ENCODE peak calls at places on chromosomes 5 and 9, in seven cellular contexts. One of them, this sample, is unnamed.

GRCh38 chr5:8060235-8061139 is 191.5 kb downstream of the MTRR start:
- DNase-seq in uterus: no peak
- DNase-seq in upper lobe of left lung: peak; percentile 34
- DNase-seq in aorta: no peak
- DNase-seq in breast epithelium: no peak
- DNase-seq in spleen: peak; percentile 73
- DNase-seq in neuronal stem cell: no peak
- DNase-seq in this sample: no peak

GRCh38 chr9:136532799-136533774 is 12.8 kb downstream of the NOTCH1 start:
- DNase-seq in uterus: no peak
- DNase-seq in upper lobe of left lung: peak; percentile 84
- DNase-seq in aorta: no peak
- DNase-seq in breast epithelium: no peak
- DNase-seq in spleen: peak; percentile 88
- DNase-seq in neuronal stem cell: no peak
- DNase-seq in this sample: no peak

GRCh38 chr5:1950708-1951103 is 68.0 kb upstream of the IRX4 start:
- DNase-seq in uterus: no peak
- DNase-seq in upper lobe of left lung: no peak
- DNase-seq in aorta: no peak
- DNase-seq in breast epithelium: no peak
- DNase-seq in spleen: no peak
- DNase-seq in neuronal stem cell: no peak
- DNase-seq in this sample: no peak

GRCh38 chr9:117672397-117672796 is 31.8 kb upstream of the TLR4 start:
- DNase-seq in uterus: no peak
- DNase-seq in upper lobe of left lung: no peak
- DNase-seq in aorta: no peak
- DNase-seq in breast epithelium: no peak
- DNase-seq in spleen: no peak
- DNase-seq in neuronal stem cell: no peak
- DNase-seq in this sample: no peak

GRCh38 chr5:176996780-176997179 is 9.8 kb downstream of the UIMC1 start:
- DNase-seq in uterus: no peak
- DNase-seq in upper lobe of left lung: no peak
- DNase-seq in aorta: no peak
- DNase-seq in breast epithelium: no peak
- DNase-seq in spleen: no peak
- DNase-seq in neuronal stem cell: no peak
- DNase-seq in this sample: no peak

GRCh38 chr9:126376903-126377342 is 50.3 kb downstream of the MVB12B start:
- DNase-seq in uterus: no peak
- DNase-seq in upper lobe of left lung: no peak
- DNase-seq in aorta: no peak
- DNase-seq in breast epithelium: no peak
- DNase-seq in spleen: no peak
- DNase-seq in neuronal stem cell: peak; percentile 38
- DNase-seq in this sample: no peak

GRCh38 chr5:9733456-9733855 is 103.3 kb upstream of the TAS2R1 start:
- DNase-seq in uterus: no peak
- DNase-seq in upper lobe of left lung: no peak
- DNase-seq in aorta: no peak
- DNase-seq in breast epithelium: no peak
- DNase-seq in spleen: no peak
- DNase-seq in neuronal stem cell: no peak
- DNase-seq in this sample: no peak

GRCh38 chr5:164860896-164861295 is 1355.5 kb downstream of the MAT2B start:
- DNase-seq in uterus: no peak
- DNase-seq in upper lobe of left lung: no peak
- DNase-seq in aorta: no peak
- DNase-seq in breast epithelium: no peak
- DNase-seq in spleen: no peak
- DNase-seq in neuronal stem cell: no peak
- DNase-seq in this sample: no peak

GRCh38 chr5:181050016-181050415 is 9.9 kb downstream of the BTNL9 start:
- DNase-seq in uterus: no peak
- DNase-seq in upper lobe of left lung: no peak
- DNase-seq in aorta: no peak
- DNase-seq in breast epithelium: no peak
- DNase-seq in spleen: no peak
- DNase-seq in neuronal stem cell: no peak
- DNase-seq in this sample: no peak

GRCh38 chr5:179146277-179146676 is 86.1 kb downstream of the ZNF354C start:
- DNase-seq in uterus: no peak
- DNase-seq in upper lobe of left lung: no peak
- DNase-seq in aorta: peak; percentile 23
- DNase-seq in breast epithelium: no peak
- DNase-seq in spleen: peak; percentile 50
- DNase-seq in neuronal stem cell: no peak
- DNase-seq in this sample: no peak

GRCh38 chr9:110476251-110476650 is 103.3 kb downstream of the SVEP1 start:
- DNase-seq in uterus: no peak
- DNase-seq in upper lobe of left lung: no peak
- DNase-seq in aorta: no peak
- DNase-seq in breast epithelium: no peak
- DNase-seq in spleen: no peak
- DNase-seq in neuronal stem cell: no peak
- DNase-seq in this sample: no peak

GRCh38 chr5:56640763-56641406 is 174.5 kb upstream of the MAP3K1 start:
- DNase-seq in uterus: no peak
- DNase-seq in upper lobe of left lung: no peak
- DNase-seq in aorta: peak; percentile 78
- DNase-seq in breast epithelium: no peak
- DNase-seq in spleen: peak; percentile 77
- DNase-seq in neuronal stem cell: no peak
- DNase-seq in this sample: no peak

GRCh38 chr5:56026863-56027300 is 32.1 kb upstream of the IL6ST start:
- DNase-seq in uterus: no peak
- DNase-seq in upper lobe of left lung: no peak
- DNase-seq in aorta: no peak
- DNase-seq in breast epithelium: no peak
- DNase-seq in spleen: no peak
- DNase-seq in neuronal stem cell: no peak
- DNase-seq in this sample: peak; percentile 85

GRCh38 chr5:59673438-59674058 is 220.0 kb downstream of the PDE4D start:
- DNase-seq in uterus: no peak
- DNase-seq in upper lobe of left lung: no peak
- DNase-seq in aorta: no peak
- DNase-seq in breast epithelium: no peak
- DNase-seq in spleen: no peak
- DNase-seq in neuronal stem cell: peak; percentile 35
- DNase-seq in this sample: peak; percentile 82

GRCh38 chr5:149550267-149550582 is 1.0 kb downstream of the CSNK1A1 start:
- DNase-seq in uterus: no peak
- DNase-seq in upper lobe of left lung: no peak
- DNase-seq in aorta: no peak
- DNase-seq in breast epithelium: no peak
- DNase-seq in spleen: no peak
- DNase-seq in neuronal stem cell: no peak
- DNase-seq in this sample: peak; percentile 85

GRCh38 chr9:124869986-124870560 is 8.1 kb downstream of the ARPC5L start:
- DNase-seq in uterus: peak; percentile 46
- DNase-seq in upper lobe of left lung: peak; percentile 84
- DNase-seq in aorta: no peak
- DNase-seq in breast epithelium: no peak
- DNase-seq in spleen: peak; percentile 92
- DNase-seq in neuronal stem cell: no peak
- DNase-seq in this sample: peak; percentile 47

GRCh38 chr5:115321309-115321708 is 24.9 kb upstream of the CCDC112 start:
- DNase-seq in uterus: no peak
- DNase-seq in upper lobe of left lung: no peak
- DNase-seq in aorta: no peak
- DNase-seq in breast epithelium: no peak
- DNase-seq in spleen: no peak
- DNase-seq in neuronal stem cell: no peak
- DNase-seq in this sample: no peak

GRCh38 chr5:14743601-14744295 is 79.2 kb downstream of the OTULIN start:
- DNase-seq in uterus: no peak
- DNase-seq in upper lobe of left lung: no peak
- DNase-seq in aorta: no peak
- DNase-seq in breast epithelium: no peak
- DNase-seq in spleen: no peak
- DNase-seq in neuronal stem cell: no peak
- DNase-seq in this sample: peak; percentile 53

GRCh38 chr9:84919498-84919897 is 250.0 kb downstream of the NTRK2 start:
- DNase-seq in uterus: no peak
- DNase-seq in upper lobe of left lung: no peak
- DNase-seq in aorta: no peak
- DNase-seq in breast epithelium: no peak
- DNase-seq in spleen: no peak
- DNase-seq in neuronal stem cell: no peak
- DNase-seq in this sample: no peak

GRCh38 chr5:18395126-18396110 is 761.2 kb downstream of the TAF11L14 start:
- DNase-seq in uterus: no peak
- DNase-seq in upper lobe of left lung: no peak
- DNase-seq in aorta: no peak
- DNase-seq in breast epithelium: no peak
- DNase-seq in spleen: no peak
- DNase-seq in neuronal stem cell: no peak
- DNase-seq in this sample: no peak

GRCh38 chr5:155290937-155291336 is 277.4 kb downstream of the KIF4B start:
- DNase-seq in uterus: no peak
- DNase-seq in upper lobe of left lung: no peak
- DNase-seq in aorta: no peak
- DNase-seq in breast epithelium: no peak
- DNase-seq in spleen: no peak
- DNase-seq in neuronal stem cell: no peak
- DNase-seq in this sample: no peak

GRCh38 chr9:87567566-87567965 is 69.9 kb downstream of the DAPK1 start:
- DNase-seq in uterus: no peak
- DNase-seq in upper lobe of left lung: no peak
- DNase-seq in aorta: peak; percentile 59
- DNase-seq in breast epithelium: no peak
- DNase-seq in spleen: no peak
- DNase-seq in neuronal stem cell: no peak
- DNase-seq in this sample: no peak

GRCh38 chr5:51376504-51376903 is 6.7 kb upstream of the ISL1 start:
- DNase-seq in uterus: no peak
- DNase-seq in upper lobe of left lung: no peak
- DNase-seq in aorta: no peak
- DNase-seq in breast epithelium: no peak
- DNase-seq in spleen: no peak
- DNase-seq in neuronal stem cell: peak; percentile 39
- DNase-seq in this sample: no peak

GRCh38 chr5:90227688-90228087 is 181.9 kb downstream of the CETN3 start:
- DNase-seq in uterus: no peak
- DNase-seq in upper lobe of left lung: no peak
- DNase-seq in aorta: peak; percentile 73
- DNase-seq in breast epithelium: no peak
- DNase-seq in spleen: no peak
- DNase-seq in neuronal stem cell: no peak
- DNase-seq in this sample: no peak

GRCh38 chr5:147037517-147038205 is 159.1 kb upstream of the PPP2R2B start:
- DNase-seq in uterus: no peak
- DNase-seq in upper lobe of left lung: no peak
- DNase-seq in aorta: no peak
- DNase-seq in breast epithelium: no peak
- DNase-seq in spleen: no peak
- DNase-seq in neuronal stem cell: no peak
- DNase-seq in this sample: peak; percentile 3

GRCh38 chr9:91214086-91214485 is 147.6 kb downstream of the AUH start:
- DNase-seq in uterus: no peak
- DNase-seq in upper lobe of left lung: no peak
- DNase-seq in aorta: no peak
- DNase-seq in breast epithelium: no peak
- DNase-seq in spleen: no peak
- DNase-seq in neuronal stem cell: no peak
- DNase-seq in this sample: no peak

GRCh38 chr5:135747824-135748223 is 86.6 kb upstream of the SLC25A48 start:
- DNase-seq in uterus: no peak
- DNase-seq in upper lobe of left lung: no peak
- DNase-seq in aorta: no peak
- DNase-seq in breast epithelium: no peak
- DNase-seq in spleen: no peak
- DNase-seq in neuronal stem cell: no peak
- DNase-seq in this sample: no peak

DNA sequence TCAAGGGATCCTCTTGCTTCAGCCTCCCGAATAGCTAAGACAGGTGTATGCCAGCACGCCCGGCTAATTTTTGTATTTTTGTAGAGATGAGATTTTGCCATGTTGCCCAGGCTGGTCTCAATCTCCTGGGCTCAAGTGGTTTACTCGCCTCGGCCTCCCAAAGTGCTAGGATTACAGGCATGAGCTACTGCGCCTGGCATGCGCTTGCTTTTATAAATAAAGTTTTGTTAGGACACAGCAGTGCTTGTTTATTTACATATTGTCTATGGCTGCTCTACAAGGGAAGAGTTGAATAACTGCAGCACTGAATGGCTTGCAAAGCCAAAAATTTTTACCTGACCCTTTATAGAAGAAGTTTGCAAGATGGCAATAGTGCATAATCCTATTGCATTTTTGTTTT is 27.7 kb downstream of the GPR21 start:
- DNase-seq in uterus: no peak
- DNase-seq in upper lobe of left lung: no peak
- DNase-seq in aorta: no peak
- DNase-seq in breast epithelium: no peak
- DNase-seq in spleen: no peak
- DNase-seq in neuronal stem cell: no peak
- DNase-seq in this sample: no peak
- H3K4me1 ChIP-seq in uterus: peaks cover 3% of the 10 kb centered on the region
- H3K4me1 ChIP-seq in upper lobe of left lung: no peaks in the 10 kb centered on the region
- H3K4me1 ChIP-seq in aorta: no peaks in the 10 kb centered on the region
- H3K4me1 ChIP-seq in breast epithelium: no peaks in the 10 kb centered on the region
- H3K4me1 ChIP-seq in spleen: no peaks in the 10 kb centered on the region
- H3K4me1 ChIP-seq in neuronal stem cell: no peaks in the 10 kb centered on the region
- H3K4me1 ChIP-seq in this sample: peaks cover 44% of the 10 kb centered on the region

GRCh38 chr9:109118802-109119438 is 827 bp downstream of the TMEM245 start:
- DNase-seq in uterus: no peak
- DNase-seq in upper lobe of left lung: no peak
- DNase-seq in aorta: no peak
- DNase-seq in breast epithelium: no peak
- DNase-seq in spleen: no peak
- DNase-seq in neuronal stem cell: peak; percentile 37
- DNase-seq in this sample: peak; percentile 56
- H3K4me1 ChIP-seq in uterus: peaks cover 5% of the 10 kb centered on the region
- H3K4me1 ChIP-seq in upper lobe of left lung: peaks cover 45% of the 10 kb centered on the region
- H3K4me1 ChIP-seq in aorta: peaks cover 4% of the 10 kb centered on the region
- H3K4me1 ChIP-seq in breast epithelium: peaks cover 8% of the 10 kb centered on the region
- H3K4me1 ChIP-seq in spleen: peaks cover 57% of the 10 kb centered on the region
- H3K4me1 ChIP-seq in neuronal stem cell: peaks cover 8% of the 10 kb centered on the region
- H3K4me1 ChIP-seq in this sample: peaks cover 46% of the 10 kb centered on the region

GRCh38 chr5:77356740-77357139 is 135.4 kb downstream of the WDR41 start:
- DNase-seq in uterus: no peak
- DNase-seq in upper lobe of left lung: no peak
- DNase-seq in aorta: no peak
- DNase-seq in breast epithelium: no peak
- DNase-seq in spleen: no peak
- DNase-seq in neuronal stem cell: no peak
- DNase-seq in this sample: peak; percentile 23
- H3K4me1 ChIP-seq in uterus: no peaks in the 10 kb centered on the region
- H3K4me1 ChIP-seq in upper lobe of left lung: no peaks in the 10 kb centered on the region
- H3K4me1 ChIP-seq in aorta: peaks cover 4% of the 10 kb centered on the region
- H3K4me1 ChIP-seq in breast epithelium: no peaks in the 10 kb centered on the region
- H3K4me1 ChIP-seq in spleen: no peaks in the 10 kb centered on the region
- H3K4me1 ChIP-seq in neuronal stem cell: no peaks in the 10 kb centered on the region
- H3K4me1 ChIP-seq in this sample: peaks cover 15% of the 10 kb centered on the region

DNA sequence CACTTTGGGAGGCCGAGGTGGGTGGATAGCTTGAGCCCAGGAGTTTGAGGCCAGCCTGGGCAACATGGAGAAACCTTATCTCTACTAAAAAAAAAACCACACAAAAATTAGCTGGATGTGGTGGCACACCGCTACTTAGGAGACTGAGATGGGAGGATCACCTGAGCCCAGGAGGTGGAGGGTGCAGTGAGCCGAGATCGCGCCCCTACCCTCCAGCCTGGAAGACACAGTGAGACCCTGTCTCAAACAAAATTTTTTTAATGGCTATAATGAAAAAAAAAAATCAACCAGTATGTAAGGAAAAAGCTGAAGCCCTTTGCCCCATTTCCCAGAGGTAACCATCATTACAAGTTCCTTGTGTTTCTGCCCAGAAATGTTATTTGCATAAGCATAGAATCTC is 35.2 kb upstream of the KCNIP1 start:
- DNase-seq in uterus: no peak
- DNase-seq in upper lobe of left lung: no peak
- DNase-seq in aorta: no peak
- DNase-seq in breast epithelium: no peak
- DNase-seq in spleen: no peak
- DNase-seq in neuronal stem cell: no peak
- DNase-seq in this sample: no peak
- H3K4me1 ChIP-seq in uterus: no peaks in the 10 kb centered on the region
- H3K4me1 ChIP-seq in upper lobe of left lung: no peaks in the 10 kb centered on the region
- H3K4me1 ChIP-seq in aorta: no peaks in the 10 kb centered on the region
- H3K4me1 ChIP-seq in breast epithelium: no peaks in the 10 kb centered on the region
- H3K4me1 ChIP-seq in spleen: no peaks in the 10 kb centered on the region
- H3K4me1 ChIP-seq in neuronal stem cell: no peaks in the 10 kb centered on the region
- H3K4me1 ChIP-seq in this sample: peaks cover 12% of the 10 kb centered on the region